ENCODE peak calls at places on chromosomes 11 and 22, in nine cellular contexts. M is A549, A is HCT116, T is foreskin fibroblast, I is cardiac muscle cell, K is NB4, W is lower leg skin, G is GM23338, V is AG04450. O is an unnamed sample.

GRCh38 chr22:37079668-37080171 is 28.2 kb downstream of the KCTD17 start:
- DNase-seq in V (no peak), G (no peak), K (peak), T (peak), I (no peak), A (no peak), M (no peak), W (no peak), O (no peak)

GRCh38 chr11:117547188-117547831 is 219.7 kb downstream of the CEP164 start:
- DNase-seq in I (no peak), A (no peak), V (no peak), W (no peak), M (no peak), G (peak), K (no peak), T (no peak), O (no peak)

GRCh38 chr11:701741-702513 is 4.1 kb upstream of the EPS8L2 start:
- DNase-seq in W (no peak), T (no peak), K (no peak), A (no peak), I (no peak), G (no peak), V (no peak), M (no peak), O (no peak)

GRCh38 chr11:86303257-86303656 is 1.2 kb downstream of the HIKESHI start:
- DNase-seq in K (peak), A (no peak), G (no peak), V (no peak), T (no peak), I (no peak), M (no peak), W (no peak), O (no peak)

GRCh38 chr11:65899356-65900124 is 648 bp downstream of the FOSL1 start:
- DNase-seq in W (no peak), G (peak), K (peak), A (no peak), V (no peak), I (peak), T (peak), M (peak), O (no peak)

GRCh38 chr11:130002352-130002845 is at the start of gene PRDM10:
- DNase-seq in V (peak), T (peak), K (peak), W (peak), M (peak), G (peak), A (peak), I (peak), O (peak)

GRCh38 chr11:114892381-114893197 is 214.3 kb downstream of the NXPE2 start:
- DNase-seq in I (no peak), K (peak), V (no peak), W (no peak), A (no peak), T (no peak), G (peak), M (peak), O (no peak)

GRCh38 chr22:27461470-27461869 is 340.1 kb downstream of the MN1 start:
- DNase-seq in K (no peak), V (peak), T (peak), W (no peak), A (no peak), G (peak), I (peak), M (peak), O (peak)

GRCh38 chr11:68912254-68912653 is 8.6 kb downstream of the IGHMBP2 start:
- DNase-seq in G (no peak), W (no peak), K (no peak), A (no peak), I (no peak), M (no peak), V (no peak), T (peak), O (no peak)

DNA sequence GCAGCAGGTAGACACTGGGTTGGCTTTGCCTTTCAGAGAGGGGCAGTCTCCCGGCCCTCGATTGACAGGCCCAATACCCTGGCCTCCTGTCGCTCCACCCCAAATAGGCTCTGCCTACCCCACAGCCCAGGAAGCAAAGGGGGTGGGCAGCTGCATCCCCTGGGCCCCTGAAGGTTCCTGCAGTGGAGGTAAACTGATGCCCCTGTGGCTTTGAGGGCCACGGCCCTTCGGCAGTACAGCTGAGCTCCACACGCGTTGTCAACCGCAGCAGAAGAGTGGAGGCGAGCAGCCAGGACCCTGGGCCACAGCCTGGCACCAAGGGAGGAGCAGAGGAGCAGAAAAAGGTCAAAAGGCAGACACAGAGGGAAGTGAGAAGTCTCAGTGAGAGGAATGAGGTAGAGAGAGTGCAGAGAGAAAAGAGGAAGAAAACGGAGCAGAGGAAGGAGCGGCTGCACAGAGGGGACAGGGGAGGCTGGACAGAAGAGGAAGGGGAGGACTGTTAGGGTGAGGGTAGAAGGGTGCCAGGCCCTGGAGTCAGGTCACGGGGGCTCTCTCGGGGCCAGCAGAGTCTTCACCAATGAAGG is 64.0 kb downstream of the SLC22A12 start:
- DNase-seq in A (no peak), M (no peak), G (no peak), I (no peak), W (no peak), T (no peak), K (peak), V (no peak), O (no peak)
- H3K4me3 ChIP-seq in A (no peak), M (no peak), G (no peak), I (no peak), W (no peak), T (no peak), K (no peak), V (no peak), O (no peak)

DNA sequence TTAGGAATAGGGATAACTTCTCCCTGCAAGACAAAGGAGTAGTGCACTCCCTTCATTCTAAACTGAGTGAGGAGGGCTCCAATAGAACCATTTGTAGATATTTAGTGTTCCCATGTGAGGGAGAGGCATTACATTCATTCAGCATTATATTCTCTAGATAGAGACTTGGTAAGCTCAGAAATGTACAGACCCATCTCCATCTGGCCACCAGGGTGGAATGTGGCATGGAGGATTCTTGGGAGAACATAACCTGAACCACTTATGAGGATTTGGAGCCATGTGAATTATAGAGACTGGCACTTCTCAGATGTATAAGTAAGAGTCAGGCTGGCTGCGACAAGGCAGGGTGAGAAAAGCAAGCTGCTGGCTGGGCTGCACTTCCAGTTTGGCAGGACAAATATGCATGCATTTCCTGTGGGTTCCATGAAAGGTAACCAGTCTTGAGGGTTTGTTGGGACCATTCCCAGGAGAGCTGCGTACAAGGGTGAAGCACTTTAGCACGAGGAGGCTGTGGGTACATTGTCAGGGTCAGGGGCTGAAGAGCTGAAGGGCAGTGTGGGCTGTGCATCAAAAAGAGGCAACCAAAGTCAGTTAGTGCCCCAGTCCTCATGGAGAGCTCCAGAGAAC is 9.2 kb downstream of the RRP8 start:
- DNase-seq in V (no peak), W (no peak), T (no peak), G (no peak), I (no peak), K (no peak), A (no peak), M (no peak), O (no peak)
- TF ChIP-seq CTCF in V (no peak), W (no peak), T (no peak), G (no peak), I (no peak), K (no peak), A (peak), M (no peak), O (no peak)

GRCh38 chr11:10380921-10381320 is 74.1 kb upstream of the AMPD3 start:
- DNase-seq in A (no peak), W (no peak), V (no peak), I (no peak), T (no peak), G (no peak), K (no peak), M (no peak), O (no peak)
- H3K4me3 ChIP-seq in A (no peak), W (no peak), V (no peak), I (no peak), T (no peak), G (no peak), K (no peak), M (no peak), O (no peak)

DNA sequence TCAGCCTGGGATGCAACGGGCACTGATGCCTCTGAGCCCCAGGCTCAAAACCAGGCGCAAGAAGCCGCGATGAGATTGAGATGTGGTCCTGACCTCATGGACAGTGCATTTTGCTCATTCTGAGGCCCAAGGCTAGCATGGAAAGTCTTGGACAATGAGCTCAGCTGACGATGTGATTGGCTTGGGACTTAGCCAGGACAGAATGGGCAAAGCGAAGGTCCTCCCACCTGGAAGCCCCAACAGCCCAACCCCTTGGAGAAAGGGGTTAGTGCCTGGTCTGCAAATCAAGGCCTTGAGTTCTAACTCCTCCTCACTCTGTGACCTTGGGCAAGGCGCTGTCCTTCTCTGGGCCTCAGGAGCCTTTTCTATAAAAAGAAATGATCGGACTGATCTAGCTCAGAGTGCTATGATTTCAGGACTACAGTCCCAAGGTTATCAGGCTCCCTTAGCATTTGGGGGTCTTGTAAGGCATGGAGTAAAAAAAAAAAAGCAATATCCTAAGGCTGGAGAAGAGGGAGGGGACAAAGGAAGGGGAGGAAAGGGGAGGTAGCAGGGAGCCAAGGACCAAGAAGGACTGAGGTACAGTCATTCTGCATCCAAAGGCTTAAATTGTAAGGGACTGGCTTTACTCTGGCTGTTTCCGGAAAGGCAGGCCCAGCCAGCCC is 2.7 kb downstream of the SLC43A3 start:
- DNase-seq in G (no peak), W (no peak), T (no peak), I (no peak), M (no peak), V (no peak), K (no peak), A (no peak), O (no peak)
- TF ChIP-seq CTCF in G (no peak), W (no peak), T (no peak), I (no peak), M (no peak), V (no peak), K (no peak), A (no peak), O (no peak)

GRCh38 chr22:17969732-17970131 is 54.6 kb downstream of the MICAL3 start:
- DNase-seq in T (peak), W (no peak), I (peak), G (no peak), V (peak), A (no peak), K (no peak), M (peak), O (peak)
- H3K4me3 ChIP-seq in T (no peak), W (no peak), I (no peak), G (no peak), V (no peak), A (no peak), K (no peak), M (no peak), O (no peak)

DNA sequence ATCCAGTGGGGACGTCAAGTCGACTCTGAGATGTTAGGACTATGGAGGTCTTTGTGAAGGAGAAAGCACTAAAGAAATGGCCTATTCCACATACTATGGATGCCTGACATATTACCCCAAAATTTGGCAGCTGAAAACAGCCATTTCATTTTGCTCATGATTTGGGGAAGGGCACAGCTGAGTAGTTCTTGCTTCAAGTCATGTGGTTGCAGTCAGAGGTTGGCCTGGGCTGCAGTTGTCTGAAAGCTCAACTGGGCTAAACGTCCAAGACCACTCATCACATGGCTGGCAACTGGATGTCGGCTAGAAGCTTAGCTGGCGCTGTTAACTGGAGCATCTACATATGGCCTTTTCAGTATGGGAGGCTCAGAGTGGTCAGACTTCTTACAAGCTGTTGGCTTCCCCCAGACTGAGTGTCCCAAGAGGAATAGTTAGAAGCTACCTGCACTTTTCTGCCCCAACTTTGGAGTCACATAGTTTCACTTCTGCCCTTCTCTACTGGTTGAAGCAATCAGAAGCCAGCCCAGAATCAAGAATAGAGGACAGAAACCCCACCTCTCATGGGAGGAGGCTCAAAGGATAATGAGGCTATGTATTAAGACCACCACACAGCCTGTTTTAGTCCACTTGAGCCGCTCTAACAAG is 14.1 kb downstream of the SLC35C1 start:
- DNase-seq in V (no peak), I (no peak), T (no peak), W (no peak), K (no peak), A (no peak), G (no peak), M (no peak), O (no peak)
- TF ChIP-seq CTCF in V (no peak), I (no peak), T (no peak), W (no peak), K (no peak), A (no peak), G (no peak), M (no peak), O (no peak)

GRCh38 chr11:48006301-48006992 is 26.1 kb downstream of the PTPRJ start:
- DNase-seq in K (no peak), A (no peak), G (no peak), T (peak), W (no peak), V (no peak), I (no peak), M (no peak), O (no peak)
- H3K4me3 ChIP-seq in K (no peak), A (no peak), G (no peak), T (no peak), W (no peak), V (no peak), I (no peak), M (no peak), O (no peak)

GRCh38 chr11:15370774-15371173 is 256.1 kb downstream of the INSC start:
- DNase-seq in V (no peak), K (no peak), M (no peak), W (no peak), A (no peak), I (no peak), T (no peak), G (no peak), O (no peak)
- TF ChIP-seq CTCF in V (no peak), K (no peak), M (no peak), W (no peak), A (no peak), I (no peak), T (no peak), G (no peak), O (no peak)

GRCh38 chr11:27699242-27699925 is 871 bp downstream of the BDNF start:
- DNase-seq in I (peak), W (no peak), K (no peak), G (peak), V (no peak), A (no peak), M (peak), T (peak), O (no peak)
- H3K4me3 ChIP-seq in I (peak), W (no peak), K (no peak), G (peak), V (peak), A (peak), M (peak), T (peak), O (peak)

DNA sequence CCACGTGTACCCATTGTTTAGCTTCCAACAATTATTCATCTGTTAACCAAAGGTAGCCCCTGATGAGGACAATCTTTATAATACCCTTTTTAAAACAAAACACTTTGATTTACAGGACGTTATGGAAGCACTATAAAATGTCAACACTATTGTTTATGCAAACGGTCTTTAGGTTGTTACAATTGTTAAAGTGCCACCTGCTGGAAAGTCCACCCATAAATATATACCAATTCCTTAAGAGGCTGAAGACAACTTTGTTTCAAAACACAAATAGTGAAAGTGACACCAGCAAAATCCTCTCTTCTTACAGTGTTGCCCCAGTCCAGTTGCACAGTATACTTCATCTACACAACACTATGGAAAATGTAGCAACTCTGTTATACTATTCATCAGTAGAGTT is 68.9 kb upstream of the SLN start:
- DNase-seq in T (no peak), I (no peak), V (no peak), K (no peak), M (peak), G (no peak), A (no peak), W (no peak), O (no peak)
- TF ChIP-seq CTCF in T (no peak), I (no peak), V (no peak), K (no peak), M (peak), G (no peak), A (peak), W (no peak), O (no peak)

O was measured in astrocyte of the cerebellum.